ENCODE peak calls at places on chromosomes 5 and 9, in four cellular contexts. O, P, C and T are unnamed samples.
A peak's percentile ranks its signal among the peaks of the same experiment; 100 is the strongest.

GRCh38 chr5:126369995-126370731 is 53.0 kb upstream of the GRAMD2B start:
- DNase-seq in P (no peak), O (peak; percentile 34), C (no peak), T (no peak)

GRCh38 chr9:108580021-108580439 is 275.8 kb downstream of the ACTL7B start:
- DNase-seq in O (peak; percentile 20), C (no peak), P (no peak), T (no peak)

GRCh38 chr9:114089206-114089840 is 9.8 kb downstream of the KIF12 start:
- DNase-seq in O (no peak), C (no peak), P (no peak), T (peak; percentile 58)

GRCh38 chr5:150512368-150512747 is 4.4 kb downstream of the NDST1 start:
- DNase-seq in P (no peak), O (peak; percentile 51), C (no peak), T (no peak)

GRCh38 chr9:3865373-3865772 is 339.6 kb upstream of the RFX3 start:
- DNase-seq in P (no peak), C (no peak), O (peak; percentile 74), T (no peak)

GRCh38 chr9:73613092-73613701 is 461.5 kb downstream of the ANXA1 start:
- DNase-seq in P (no peak), O (peak; percentile 71), C (no peak), T (no peak)

GRCh38 chr9:123604861-123605260 is 248.9 kb downstream of the CRB2 start:
- DNase-seq in O (no peak), C (no peak), P (no peak), T (no peak)

GRCh38 chr5:169004551-169004950 is 296.4 kb downstream of the SLIT3 start:
- DNase-seq in O (no peak), C (no peak), P (no peak), T (no peak)

GRCh38 chr5:137122075-137122474 is 377.1 kb downstream of the SPOCK1 start:
- DNase-seq in P (no peak), C (no peak), O (no peak), T (no peak)

GRCh38 chr9:96449522-96449843 is 486 bp upstream of the HABP4 start:
- DNase-seq in P (no peak), C (no peak), O (no peak), T (no peak)

GRCh38 chr5:74875994-74876791 is 10.0 kb upstream of the FAM169A start:
- DNase-seq in C (no peak), O (no peak), P (no peak), T (no peak)

GRCh38 chr5:141650851-141651727 is at the start of gene FCHSD1:
- DNase-seq in O (peak; percentile 79), C (peak; percentile 79), P (peak; percentile 95), T (peak; percentile 88)

GRCh38 chr5:14810941-14811573 is 60.5 kb downstream of the ANKH start:
- DNase-seq in P (no peak), O (no peak), C (no peak), T (no peak)

GRCh38 chr5:177607452-177608192 is 7.7 kb downstream of the B4GALT7 start:
- DNase-seq in C (no peak), O (peak; percentile 84), P (peak; percentile 85), T (peak; percentile 86)

GRCh38 chr5:14730881-14731280 is 66.4 kb downstream of the OTULIN start:
- DNase-seq in P (no peak), O (no peak), C (no peak), T (no peak)

GRCh38 chr5:103037673-103038455 is 82.1 kb downstream of the GIN1 start:
- DNase-seq in O (no peak), P (no peak), C (no peak), T (no peak)